ENCODE peak calls at places on chromosomes 16 and 17, in eight cellular contexts. C, W, T, M, L, G, I and J are unnamed samples. For H3K4me1, the result is how much of the 10 kb centered on the place peaks cover.

GRCh38 chr16:76176616-76177015 is 100.6 kb upstream of the CNTNAP4 start:
- DNase-seq in I (no peak), M (no peak), L (no peak), W (no peak), C (no peak), G (no peak), T (no peak), J (no peak)

GRCh38 chr17:7259555-7259889 is 2.8 kb downstream of the CLDN7 start:
- DNase-seq in I (no peak), L (no peak), C (no peak), G (no peak), T (no peak), W (no peak), M (no peak), J (no peak)

GRCh38 chr17:31525801-31526549 is 134.5 kb downstream of the RAB11FIP4 start:
- DNase-seq in I (peak), M (no peak), G (no peak), W (no peak), L (peak), T (peak), C (no peak), J (no peak)

GRCh38 chr17:65100316-65101140 is 36.6 kb upstream of the RGS9 start:
- DNase-seq in M (peak), L (peak), T (peak), C (peak), W (peak), I (peak), G (peak), J (no peak)

GRCh38 chr16:25026621-25027020 is 11.5 kb upstream of the ARHGAP17 start:
- DNase-seq in I (no peak), T (no peak), C (no peak), L (no peak), M (peak), G (no peak), W (no peak), J (no peak)

GRCh38 chr17:49969134-49969759 is at the start of gene DLX4:
- DNase-seq in M (no peak), G (no peak), W (no peak), I (peak), C (no peak), L (no peak), T (no peak), J (no peak)

GRCh38 chr16:75250809-75251279 is 580 bp downstream of the BCAR1 start:
- DNase-seq in C (peak), T (no peak), G (no peak), M (no peak), I (peak), L (no peak), W (peak), J (no peak)

GRCh38 chr17:32960815-32961214 is 30.8 kb upstream of the SPACA3 start:
- DNase-seq in W (no peak), L (no peak), I (no peak), G (no peak), M (peak), C (no peak), T (no peak), J (no peak)

GRCh38 chr16:50607051-50607431 is 58.8 kb downstream of the NKD1 start:
- DNase-seq in T (no peak), C (no peak), W (no peak), I (peak), G (no peak), L (no peak), M (no peak), J (no peak)

GRCh38 chr16:85289760-85290625 is 177.7 kb upstream of the CIBAR2 start:
- DNase-seq in M (no peak), C (no peak), L (no peak), G (no peak), I (no peak), T (no peak), W (no peak), J (no peak)

GRCh38 chr17:82436601-82437324 is 13.8 kb downstream of the CYBC1 start:
- DNase-seq in L (peak), C (no peak), I (no peak), W (no peak), M (no peak), G (no peak), T (no peak), J (no peak)

GRCh38 chr17:68733241-68734176 is 132.3 kb upstream of the FAM20A start:
- DNase-seq in I (peak), C (no peak), W (peak), M (no peak), G (no peak), T (no peak), L (no peak), J (no peak)

GRCh38 chr16:49048557-49048956 is 233.1 kb downstream of the CBLN1 start:
- DNase-seq in L (no peak), I (no peak), M (peak), T (no peak), W (no peak), C (no peak), G (no peak), J (no peak)

GRCh38 chr16:70594569-70594968 is 51.8 kb upstream of the IL34 start:
- DNase-seq in T (no peak), G (peak), I (no peak), W (peak), C (no peak), L (no peak), M (peak), J (no peak)

GRCh38 chr17:63881935-63882601 is at the start of gene GH2:
- DNase-seq in C (no peak), L (peak), G (no peak), M (peak), I (peak), T (peak), W (no peak), J (peak)

GRCh38 chr16:69143116-69143515 is 10.7 kb downstream of the UTP4 start:
- DNase-seq in I (peak), L (no peak), M (no peak), C (no peak), G (no peak), T (peak), W (no peak), J (no peak)

GRCh38 chr17:71085238-71086033 is 916.1 kb downstream of the KCNJ2 start:
- DNase-seq in T (peak), I (peak), C (no peak), L (no peak), M (peak), G (no peak), W (no peak), J (no peak)

GRCh38 chr17:38701504-38702165 is 3.4 kb upstream of the MLLT6 start:
- DNase-seq in L (no peak), T (peak), I (no peak), W (no peak), M (peak), G (no peak), C (no peak), J (no peak)

GRCh38 chr17:7083592-7083991 is 3.5 kb upstream of the CLEC10A start:
- DNase-seq in C (no peak), I (no peak), M (peak), G (peak), W (no peak), T (no peak), L (no peak), J (no peak)

GRCh38 chr16:12203780-12204351 is 227.3 kb downstream of the SNX29 start:
- DNase-seq in I (peak), C (no peak), W (no peak), M (no peak), T (no peak), L (no peak), G (no peak), J (no peak)

GRCh38 chr16:89575247-89576172 is at the start of gene CPNE7:
- DNase-seq in T (peak), L (no peak), W (no peak), G (no peak), I (peak), C (no peak), M (no peak), J (no peak)

GRCh38 chr16:67158637-67159600 is 790 bp downstream of the TRADD start:
- DNase-seq in W (peak), L (peak), M (peak), C (no peak), T (peak), G (peak), I (peak), J (no peak)

GRCh38 chr17:30831257-30831656 is 509 bp upstream of the ATAD5 start:
- DNase-seq in I (peak), G (no peak), M (no peak), C (no peak), T (peak), W (no peak), L (no peak), J (no peak)

GRCh38 chr16:55655709-55656694 is at the start of gene SLC6A2:
- DNase-seq in T (peak), M (peak), G (no peak), I (peak), C (peak), L (no peak), W (no peak), J (no peak)

GRCh38 chr17:51056813-51057510 is 63.7 kb downstream of the SPAG9 start:
- DNase-seq in M (peak), W (no peak), C (no peak), G (no peak), L (no peak), T (peak), I (peak), J (no peak)

GRCh38 chr17:7560172-7561027 is 1.3 kb upstream of the SENP3 start:
- DNase-seq in G (peak), W (peak), C (peak), I (peak), L (no peak), M (peak), T (peak), J (no peak)

GRCh38 chr16:79037429-79038373 is 562.8 kb downstream of the MAF start:
- DNase-seq in C (no peak), I (no peak), G (no peak), M (no peak), T (no peak), W (no peak), L (no peak), J (no peak)

GRCh38 chr16:20969386-20969785 is 68.8 kb downstream of the LYRM1 start:
- DNase-seq in G (no peak), L (no peak), I (no peak), T (no peak), C (no peak), M (peak), W (no peak), J (no peak)

DNA sequence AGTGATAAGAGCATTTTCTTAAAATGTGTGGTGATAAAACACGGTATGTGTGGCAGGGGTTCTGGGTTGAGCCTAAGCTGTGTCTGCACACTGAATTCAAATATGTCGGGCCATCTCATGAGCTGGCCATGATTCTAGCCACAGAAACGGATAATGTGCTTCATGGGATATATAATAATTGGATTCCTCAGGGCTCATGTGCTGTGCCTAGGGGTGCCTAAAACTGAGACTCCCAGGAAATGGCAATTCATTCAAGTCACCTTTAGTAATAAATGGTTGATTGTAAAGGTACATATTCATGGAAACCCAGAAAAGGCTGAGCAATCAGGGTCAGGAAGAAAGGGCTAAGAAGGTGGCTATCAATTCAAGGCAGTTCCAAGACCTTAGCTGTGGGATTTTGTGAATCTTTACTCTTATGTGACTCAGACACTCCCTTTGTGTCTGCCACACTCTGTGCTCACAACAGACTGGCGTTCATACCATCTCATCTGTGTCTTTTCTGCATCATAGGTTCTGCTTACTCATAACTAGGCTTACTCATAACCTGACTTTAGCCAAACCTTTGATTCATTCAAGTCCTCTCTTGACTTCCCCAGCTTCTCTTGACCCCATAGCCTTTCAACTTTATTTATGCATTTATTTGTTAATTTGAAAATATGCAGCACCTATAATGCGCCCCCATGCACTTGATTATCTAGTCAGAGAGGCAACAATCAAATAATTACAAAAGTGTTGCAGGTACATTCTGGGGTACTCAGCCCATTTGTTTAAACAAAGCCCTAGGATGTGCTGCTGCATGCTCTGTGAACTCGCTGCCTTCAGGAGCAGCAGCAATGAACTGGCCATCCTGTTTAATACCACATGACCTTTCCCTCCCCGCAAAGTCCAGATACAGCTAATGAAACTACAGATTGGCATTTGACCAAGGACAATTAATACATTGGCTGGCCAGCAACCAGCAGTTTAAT is 28.4 kb upstream of the MED13 start:
- DNase-seq in I (no peak), T (peak), C (no peak), G (no peak), W (no peak), L (no peak), M (peak), J (peak)
- TF ChIP-seq CTCF in I (no peak), T (no peak), C (no peak), G (no peak), W (no peak), L (no peak), M (no peak), J (no peak)

DNA sequence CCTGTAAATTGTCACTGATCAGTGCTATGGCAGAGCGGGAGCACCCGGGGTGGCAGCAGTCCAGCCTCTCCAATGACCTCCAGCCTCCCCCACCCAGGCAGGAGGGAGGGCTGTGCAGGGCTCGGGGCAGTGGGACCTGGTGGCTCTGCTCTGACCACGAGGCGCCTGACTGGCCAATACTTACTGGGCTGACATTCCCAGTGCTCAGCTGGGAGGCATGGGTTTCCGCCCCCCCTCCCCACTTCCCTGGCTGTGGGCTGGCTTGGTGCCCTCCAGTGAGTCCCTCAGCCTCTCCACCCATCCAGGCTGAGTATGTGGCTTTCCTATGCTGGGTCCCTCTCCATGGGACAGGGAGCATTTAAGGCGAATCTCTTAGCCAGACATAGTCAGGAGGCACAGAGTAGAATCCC is 2.7 kb downstream of the SOCS3 start:
- DNase-seq in L (no peak), I (no peak), C (peak), G (peak), W (peak), T (peak), M (no peak), J (no peak)
- H3K27ac ChIP-seq in L (peak), I (no peak), C (no peak), G (peak), W (peak), T (peak), M (peak), J (peak)

GRCh38 chr17:42386784-42387183 is 1.5 kb downstream of the STAT3 start:
- DNase-seq in C (no peak), M (no peak), T (no peak), I (no peak), W (no peak), L (no peak), G (no peak), J (no peak)
- H3K4me1 ChIP-seq in C (half or more), M (under half), T (under half), I (under half), W (under half), L (half or more), G (half or more), J (under half)

GRCh38 chr16:57801856-57802634 is at the start of gene KIFC3:
- DNase-seq in G (peak), T (peak), I (peak), L (peak), C (peak), W (peak), M (peak), J (no peak)
- TF ChIP-seq CTCF in G (peak), T (peak), I (no peak), L (no peak), C (no peak), W (peak), M (no peak), J (no peak)

GRCh38 chr16:15517743-15518142 is 83.4 kb downstream of the BMERB1 start:
- DNase-seq in T (no peak), W (no peak), M (no peak), G (no peak), C (no peak), L (no peak), I (no peak), J (no peak)
- H3K27ac ChIP-seq in T (peak), W (no peak), M (no peak), G (peak), C (no peak), L (no peak), I (no peak), J (no peak)

GRCh38 chr17:58759522-58759921 is 3.9 kb downstream of the PPM1E start:
- DNase-seq in C (no peak), W (no peak), M (no peak), G (no peak), I (no peak), L (no peak), T (no peak), J (no peak)
- H3K4me1 ChIP-seq in C (under half), W (under half), M (under half), G (under half), I (under half), L (under half), T (under half), J (under half)

GRCh38 chr17:81409190-81409935 is 14.1 kb downstream of the BAHCC1 start:
- DNase-seq in L (no peak), T (peak), G (no peak), C (no peak), M (no peak), W (no peak), I (peak), J (no peak)
- TF ChIP-seq CTCF in L (no peak), T (no peak), G (no peak), C (no peak), M (no peak), W (no peak), I (peak), J (no peak)

GRCh38 chr17:77881545-77881944 is 77.0 kb upstream of the TNRC6C start:
- DNase-seq in G (peak), W (no peak), I (no peak), M (peak), L (peak), T (no peak), C (peak), J (no peak)
- H3K27ac ChIP-seq in G (peak), W (no peak), I (no peak), M (no peak), L (peak), T (no peak), C (no peak), J (no peak)

DNA sequence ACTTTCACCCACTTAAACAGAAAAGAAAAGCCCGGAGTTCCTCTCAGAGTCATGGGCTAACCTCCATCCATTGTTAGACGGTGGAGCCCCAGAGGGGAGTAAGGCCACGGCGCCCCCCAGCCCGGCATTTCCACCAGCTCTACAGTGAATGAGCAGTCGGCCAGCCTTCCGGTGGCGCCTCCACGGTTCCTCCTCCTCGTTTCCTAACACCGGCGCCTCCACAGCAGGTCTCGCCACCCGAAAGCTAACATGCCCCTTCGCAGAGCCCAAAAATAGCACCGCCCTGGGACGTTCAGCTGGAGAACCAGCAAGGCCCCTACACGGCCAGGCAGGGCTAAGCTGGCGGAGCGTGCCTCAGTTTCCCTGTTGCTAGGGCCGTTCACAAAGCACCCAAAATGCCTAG is 858 bp downstream of the MMD start:
- DNase-seq in M (peak), I (peak), W (peak), G (peak), C (peak), T (no peak), L (peak), J (no peak)
- H3K4me1 ChIP-seq in M (under half), I (under half), W (under half), G (under half), C (under half), T (under half), L (under half), J (under half)